ENCODE peak calls at places on chromosomes 7 and 10, in ten cellular contexts. One of them, this sample, is unnamed.

GRCh38 chr7:10022957-10023356 is 950.7 kb upstream of the PHF14 start:
- DNase-seq in fibroblast of the aortic adventitia: no peak
- DNase-seq in chondrocyte: no peak
- DNase-seq in Calu3: peak
- DNase-seq in endothelial cell: peak
- DNase-seq in mesothelial cell of epicardium: no peak
- DNase-seq in SK-N-SH: peak
- DNase-seq in MM.1S: no peak
- DNase-seq in lower lobe of right lung: no peak
- DNase-seq in DND-41: no peak
- DNase-seq in this sample: no peak

GRCh38 chr10:95214369-95214768 is 20.3 kb downstream of the ACSM6 start:
- DNase-seq in fibroblast of the aortic adventitia: no peak
- DNase-seq in chondrocyte: no peak
- DNase-seq in Calu3: no peak
- DNase-seq in endothelial cell: no peak
- DNase-seq in mesothelial cell of epicardium: no peak
- DNase-seq in SK-N-SH: no peak
- DNase-seq in MM.1S: no peak
- DNase-seq in lower lobe of right lung: no peak
- DNase-seq in DND-41: no peak
- DNase-seq in this sample: no peak

GRCh38 chr10:132397036-132397541 is at the start of gene PWWP2B:
- DNase-seq in fibroblast of the aortic adventitia: no peak
- DNase-seq in chondrocyte: no peak
- DNase-seq in Calu3: peak
- DNase-seq in endothelial cell: peak
- DNase-seq in mesothelial cell of epicardium: no peak
- DNase-seq in SK-N-SH: peak
- DNase-seq in MM.1S: peak
- DNase-seq in lower lobe of right lung: peak
- DNase-seq in DND-41: peak
- DNase-seq in this sample: peak

GRCh38 chr10:101709359-101710063 is 14.5 kb upstream of the FBXW4 start:
- DNase-seq in fibroblast of the aortic adventitia: no peak
- DNase-seq in chondrocyte: no peak
- DNase-seq in Calu3: no peak
- DNase-seq in endothelial cell: no peak
- DNase-seq in mesothelial cell of epicardium: no peak
- DNase-seq in SK-N-SH: no peak
- DNase-seq in MM.1S: no peak
- DNase-seq in lower lobe of right lung: no peak
- DNase-seq in DND-41: no peak
- DNase-seq in this sample: no peak

GRCh38 chr7:92612501-92612900 is 22.3 kb upstream of the FAM133B start:
- DNase-seq in fibroblast of the aortic adventitia: peak
- DNase-seq in chondrocyte: no peak
- DNase-seq in Calu3: no peak
- DNase-seq in endothelial cell: no peak
- DNase-seq in mesothelial cell of epicardium: no peak
- DNase-seq in SK-N-SH: no peak
- DNase-seq in MM.1S: no peak
- DNase-seq in lower lobe of right lung: no peak
- DNase-seq in DND-41: no peak
- DNase-seq in this sample: no peak

GRCh38 chr10:4294996-4295792 is 510.2 kb upstream of the KLF6 start:
- DNase-seq in fibroblast of the aortic adventitia: no peak
- DNase-seq in chondrocyte: no peak
- DNase-seq in Calu3: no peak
- DNase-seq in endothelial cell: no peak
- DNase-seq in mesothelial cell of epicardium: no peak
- DNase-seq in SK-N-SH: no peak
- DNase-seq in MM.1S: no peak
- DNase-seq in lower lobe of right lung: no peak
- DNase-seq in DND-41: no peak
- DNase-seq in this sample: no peak

GRCh38 chr7:75688200-75689136 is 50.3 kb downstream of the HIP1 start:
- DNase-seq in fibroblast of the aortic adventitia: no peak
- DNase-seq in chondrocyte: no peak
- DNase-seq in Calu3: no peak
- DNase-seq in endothelial cell: no peak
- DNase-seq in mesothelial cell of epicardium: no peak
- DNase-seq in SK-N-SH: peak
- DNase-seq in MM.1S: no peak
- DNase-seq in lower lobe of right lung: no peak
- DNase-seq in DND-41: peak
- DNase-seq in this sample: peak

GRCh38 chr7:83824214-83824613 is 175.3 kb upstream of the SEMA3E start:
- DNase-seq in fibroblast of the aortic adventitia: peak
- DNase-seq in chondrocyte: no peak
- DNase-seq in Calu3: no peak
- DNase-seq in endothelial cell: no peak
- DNase-seq in mesothelial cell of epicardium: no peak
- DNase-seq in SK-N-SH: no peak
- DNase-seq in MM.1S: no peak
- DNase-seq in lower lobe of right lung: no peak
- DNase-seq in DND-41: no peak
- DNase-seq in this sample: no peak

GRCh38 chr7:119842786-119843185 is 430.2 kb upstream of the KCND2 start:
- DNase-seq in fibroblast of the aortic adventitia: no peak
- DNase-seq in chondrocyte: no peak
- DNase-seq in Calu3: no peak
- DNase-seq in endothelial cell: no peak
- DNase-seq in mesothelial cell of epicardium: no peak
- DNase-seq in SK-N-SH: no peak
- DNase-seq in MM.1S: no peak
- DNase-seq in lower lobe of right lung: no peak
- DNase-seq in DND-41: no peak
- DNase-seq in this sample: no peak

DNA sequence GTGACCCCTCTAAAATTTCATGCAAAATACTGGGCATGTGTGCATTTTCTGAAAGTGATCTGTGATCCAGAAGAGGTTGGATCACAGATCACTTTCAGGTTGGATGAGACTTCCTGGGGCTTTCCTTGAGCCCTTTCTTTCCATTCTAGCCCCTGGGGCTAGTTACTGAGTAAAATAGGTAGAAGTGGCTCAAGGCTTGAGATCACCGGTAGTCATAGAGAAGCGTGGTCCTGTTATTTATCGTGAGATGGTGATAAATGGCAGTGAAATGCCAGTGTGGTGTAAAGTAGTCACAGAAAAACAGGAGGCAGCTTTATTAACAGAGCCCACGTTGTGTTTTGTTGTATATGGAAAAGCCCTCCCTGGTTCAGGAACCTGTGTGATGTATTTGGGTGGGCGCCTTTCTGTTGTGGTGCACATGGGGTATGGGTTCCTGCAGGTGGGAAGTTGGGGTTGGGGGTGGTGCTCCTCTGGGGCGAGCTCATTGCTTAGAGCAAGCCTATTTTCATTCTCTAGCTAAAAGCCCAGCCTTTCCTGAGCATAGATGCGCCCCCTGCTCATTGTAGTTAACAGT is 34.0 kb upstream of the SH2D4B start:
- DNase-seq in fibroblast of the aortic adventitia: no peak
- DNase-seq in chondrocyte: no peak
- DNase-seq in Calu3: no peak
- DNase-seq in endothelial cell: no peak
- DNase-seq in mesothelial cell of epicardium: no peak
- DNase-seq in SK-N-SH: no peak
- DNase-seq in MM.1S: no peak
- DNase-seq in lower lobe of right lung: no peak
- DNase-seq in DND-41: no peak
- DNase-seq in this sample: no peak
- TF ChIP-seq CTCF in fibroblast of the aortic adventitia: no peak
- TF ChIP-seq CTCF in chondrocyte: no peak
- TF ChIP-seq CTCF in Calu3: no peak
- TF ChIP-seq CTCF in endothelial cell: no peak
- TF ChIP-seq CTCF in mesothelial cell of epicardium: no peak
- TF ChIP-seq CTCF in SK-N-SH: no peak
- TF ChIP-seq CTCF in MM.1S: no peak
- TF ChIP-seq CTCF in lower lobe of right lung: no peak
- TF ChIP-seq CTCF in DND-41: no peak
- TF ChIP-seq CTCF in this sample: no peak

GRCh38 chr7:117012284-117013174 is 59.2 kb downstream of the ST7 start:
- DNase-seq in fibroblast of the aortic adventitia: peak
- DNase-seq in chondrocyte: no peak
- DNase-seq in Calu3: no peak
- DNase-seq in endothelial cell: no peak
- DNase-seq in mesothelial cell of epicardium: no peak
- DNase-seq in SK-N-SH: peak
- DNase-seq in MM.1S: peak
- DNase-seq in lower lobe of right lung: no peak
- DNase-seq in DND-41: no peak
- DNase-seq in this sample: no peak
- TF ChIP-seq CTCF in fibroblast of the aortic adventitia: peak
- TF ChIP-seq CTCF in chondrocyte: peak
- TF ChIP-seq CTCF in Calu3: no peak
- TF ChIP-seq CTCF in endothelial cell: peak
- TF ChIP-seq CTCF in mesothelial cell of epicardium: no peak
- TF ChIP-seq CTCF in SK-N-SH: peak
- TF ChIP-seq CTCF in MM.1S: peak
- TF ChIP-seq CTCF in lower lobe of right lung: no peak
- TF ChIP-seq CTCF in DND-41: peak
- TF ChIP-seq CTCF in this sample: no peak

DNA sequence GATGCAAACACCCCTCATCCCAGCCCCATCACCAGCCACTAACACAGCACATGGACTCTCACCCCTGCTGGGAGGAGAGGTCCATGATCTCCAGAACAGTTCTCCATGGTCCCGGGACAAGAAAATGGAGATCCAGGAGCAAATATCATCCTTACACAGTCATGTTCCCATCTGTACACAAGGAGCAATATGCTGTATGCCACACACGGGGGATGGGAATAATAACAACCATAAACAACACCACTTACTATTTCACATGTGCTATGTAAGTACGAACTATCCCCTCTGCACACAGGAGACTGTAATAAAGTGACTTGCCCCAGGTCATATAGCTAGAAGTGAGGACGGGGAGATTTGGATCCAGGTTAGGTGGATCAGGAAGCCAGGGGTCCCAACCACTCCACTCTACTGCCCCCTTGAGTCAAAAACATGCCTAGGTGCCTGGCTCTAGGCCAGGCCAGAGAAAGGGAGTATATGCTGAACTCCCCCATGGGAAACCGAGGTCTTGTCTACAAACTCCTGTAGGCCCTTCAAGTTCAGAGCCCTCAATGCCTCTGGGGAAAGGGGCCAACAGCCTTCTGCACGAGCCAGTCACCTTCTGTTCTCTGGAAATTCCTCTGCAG is 34.1 kb downstream of the LRRC20 start:
- DNase-seq in fibroblast of the aortic adventitia: peak
- DNase-seq in chondrocyte: peak
- DNase-seq in Calu3: peak
- DNase-seq in endothelial cell: peak
- DNase-seq in mesothelial cell of epicardium: no peak
- DNase-seq in SK-N-SH: peak
- DNase-seq in MM.1S: peak
- DNase-seq in lower lobe of right lung: no peak
- DNase-seq in DND-41: peak
- DNase-seq in this sample: no peak
- TF ChIP-seq CTCF in fibroblast of the aortic adventitia: peak
- TF ChIP-seq CTCF in chondrocyte: peak
- TF ChIP-seq CTCF in Calu3: no peak
- TF ChIP-seq CTCF in endothelial cell: peak
- TF ChIP-seq CTCF in mesothelial cell of epicardium: no peak
- TF ChIP-seq CTCF in SK-N-SH: peak
- TF ChIP-seq CTCF in MM.1S: peak
- TF ChIP-seq CTCF in lower lobe of right lung: peak
- TF ChIP-seq CTCF in DND-41: peak
- TF ChIP-seq CTCF in this sample: no peak

GRCh38 chr7:23011222-23011924 is 2.6 kb downstream of the HYCC1 start:
- DNase-seq in fibroblast of the aortic adventitia: no peak
- DNase-seq in chondrocyte: no peak
- DNase-seq in Calu3: no peak
- DNase-seq in endothelial cell: no peak
- DNase-seq in mesothelial cell of epicardium: no peak
- DNase-seq in SK-N-SH: no peak
- DNase-seq in MM.1S: no peak
- DNase-seq in lower lobe of right lung: no peak
- DNase-seq in DND-41: no peak
- DNase-seq in this sample: no peak

GRCh38 chr7:23012186-23012585 is 1.7 kb downstream of the HYCC1 start:
- DNase-seq in fibroblast of the aortic adventitia: no peak
- DNase-seq in chondrocyte: no peak
- DNase-seq in Calu3: no peak
- DNase-seq in endothelial cell: no peak
- DNase-seq in mesothelial cell of epicardium: no peak
- DNase-seq in SK-N-SH: no peak
- DNase-seq in MM.1S: no peak
- DNase-seq in lower lobe of right lung: no peak
- DNase-seq in DND-41: no peak
- DNase-seq in this sample: no peak

GRCh38 chr7:23014681-23015080 is 751 bp upstream of the HYCC1 start:
- DNase-seq in fibroblast of the aortic adventitia: no peak
- DNase-seq in chondrocyte: no peak
- DNase-seq in Calu3: no peak
- DNase-seq in endothelial cell: no peak
- DNase-seq in mesothelial cell of epicardium: no peak
- DNase-seq in SK-N-SH: no peak
- DNase-seq in MM.1S: peak
- DNase-seq in lower lobe of right lung: no peak
- DNase-seq in DND-41: no peak
- DNase-seq in this sample: no peak

GRCh38 chr7:23013715-23014649 is at the start of gene HYCC1:
- DNase-seq in fibroblast of the aortic adventitia: peak
- DNase-seq in chondrocyte: peak
- DNase-seq in Calu3: peak
- DNase-seq in endothelial cell: peak
- DNase-seq in mesothelial cell of epicardium: peak
- DNase-seq in SK-N-SH: peak
- DNase-seq in MM.1S: peak
- DNase-seq in lower lobe of right lung: peak
- DNase-seq in DND-41: peak
- DNase-seq in this sample: peak

DNA sequence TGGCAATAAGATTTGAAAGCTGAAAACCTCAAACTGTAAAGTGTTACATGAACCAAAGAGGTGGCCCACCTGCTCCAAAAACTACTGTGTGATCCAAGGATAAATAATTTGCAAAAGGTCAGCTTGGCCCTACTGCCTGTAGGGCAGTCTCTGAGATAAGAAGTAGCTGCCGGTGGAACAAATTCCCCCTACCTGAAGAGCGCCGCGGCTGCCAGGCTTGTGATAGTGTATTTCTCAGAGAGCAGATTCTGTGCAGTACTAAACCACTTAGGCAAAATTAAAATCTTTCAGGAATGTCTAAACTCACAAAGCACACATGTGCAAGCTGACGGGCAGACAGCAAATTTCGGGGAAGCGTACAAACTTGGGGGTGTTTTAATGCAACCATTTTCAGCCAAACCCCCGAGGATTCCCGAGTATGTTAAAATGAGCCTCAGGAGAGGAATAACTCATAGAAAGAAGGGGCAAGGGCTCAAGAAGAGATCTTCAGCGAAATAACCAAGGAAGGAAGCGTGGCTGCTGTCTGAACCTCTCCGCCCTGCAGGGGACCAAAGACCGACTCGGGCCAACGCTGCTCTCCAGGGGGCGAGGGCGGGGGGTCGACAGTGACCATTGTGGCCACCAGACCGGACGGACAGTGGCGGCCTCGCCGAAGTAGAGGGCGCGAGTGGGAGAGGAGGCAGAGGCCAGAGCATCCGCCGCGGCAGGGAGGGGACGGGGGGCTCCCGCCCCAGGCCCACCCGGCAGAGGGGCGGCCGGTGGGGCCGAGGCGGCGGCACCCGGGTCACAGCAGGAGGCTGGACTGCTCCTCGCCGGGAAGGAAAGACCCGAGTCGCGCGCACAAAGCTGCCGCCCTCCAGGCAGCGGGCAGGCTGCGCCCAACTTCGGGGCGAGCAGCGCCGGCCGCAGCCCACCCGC is 874 bp downstream of the HYCC1 start:
- DNase-seq in fibroblast of the aortic adventitia: peak
- DNase-seq in chondrocyte: no peak
- DNase-seq in Calu3: peak
- DNase-seq in endothelial cell: peak
- DNase-seq in mesothelial cell of epicardium: no peak
- DNase-seq in SK-N-SH: peak
- DNase-seq in MM.1S: peak
- DNase-seq in lower lobe of right lung: peak
- DNase-seq in DND-41: peak
- DNase-seq in this sample: peak
- TF ChIP-seq CTCF in fibroblast of the aortic adventitia: peak
- TF ChIP-seq CTCF in chondrocyte: peak
- TF ChIP-seq CTCF in Calu3: no peak
- TF ChIP-seq CTCF in endothelial cell: no peak
- TF ChIP-seq CTCF in mesothelial cell of epicardium: no peak
- TF ChIP-seq CTCF in SK-N-SH: peak
- TF ChIP-seq CTCF in MM.1S: peak
- TF ChIP-seq CTCF in lower lobe of right lung: no peak
- TF ChIP-seq CTCF in DND-41: no peak
- TF ChIP-seq CTCF in this sample: no peak